ENCODE peak calls at places on chromosomes 5 and 9, in four cellular contexts. X, K, O and R are unnamed samples.

GRCh38 chr9:14315754-14316573 is 2.0 kb upstream of the NFIB start:
- DNase-seq in K (peak), X (no peak), O (no peak), R (no peak)

GRCh38 chr5:169777112-169777511 is 140.0 kb downstream of the DOCK2 start:
- DNase-seq in K (no peak), O (no peak), X (no peak), R (no peak)

GRCh38 chr5:169701910-169702451 is 64.9 kb downstream of the DOCK2 start:
- DNase-seq in O (no peak), K (no peak), X (no peak), R (no peak)

GRCh38 chr9:104082147-104082546 is 12.0 kb upstream of the SMC2 start:
- DNase-seq in X (no peak), K (no peak), O (peak), R (no peak)

GRCh38 chr5:157575096-157575872 is at the start of gene ADAM19:
- DNase-seq in O (no peak), X (no peak), K (peak), R (peak)

GRCh38 chr9:79682076-79682736 is 110.4 kb downstream of the TLE4 start:
- DNase-seq in X (no peak), O (no peak), K (no peak), R (no peak)

GRCh38 chr5:9339206-9339818 is 206.6 kb downstream of the SEMA5A start:
- DNase-seq in X (no peak), K (peak), O (peak), R (no peak)

GRCh38 chr9:96453625-96454024 is 3.7 kb downstream of the HABP4 start:
- DNase-seq in X (no peak), O (no peak), K (no peak), R (no peak)

GRCh38 chr9:121766081-121766683 is 114.7 kb downstream of the DAB2IP start:
- DNase-seq in O (no peak), X (no peak), K (no peak), R (no peak)

GRCh38 chr5:150612405-150612804 is 28.1 kb upstream of the SYNPO start:
- DNase-seq in O (no peak), K (no peak), X (no peak), R (no peak)

GRCh38 chr9:19049872-19050636 is 827 bp downstream of the RRAGA start:
- DNase-seq in X (no peak), O (peak), K (peak), R (no peak)
- TF ChIP-seq SPI1 in X (no peak), O (no peak), K (no peak), R (no peak)

DNA sequence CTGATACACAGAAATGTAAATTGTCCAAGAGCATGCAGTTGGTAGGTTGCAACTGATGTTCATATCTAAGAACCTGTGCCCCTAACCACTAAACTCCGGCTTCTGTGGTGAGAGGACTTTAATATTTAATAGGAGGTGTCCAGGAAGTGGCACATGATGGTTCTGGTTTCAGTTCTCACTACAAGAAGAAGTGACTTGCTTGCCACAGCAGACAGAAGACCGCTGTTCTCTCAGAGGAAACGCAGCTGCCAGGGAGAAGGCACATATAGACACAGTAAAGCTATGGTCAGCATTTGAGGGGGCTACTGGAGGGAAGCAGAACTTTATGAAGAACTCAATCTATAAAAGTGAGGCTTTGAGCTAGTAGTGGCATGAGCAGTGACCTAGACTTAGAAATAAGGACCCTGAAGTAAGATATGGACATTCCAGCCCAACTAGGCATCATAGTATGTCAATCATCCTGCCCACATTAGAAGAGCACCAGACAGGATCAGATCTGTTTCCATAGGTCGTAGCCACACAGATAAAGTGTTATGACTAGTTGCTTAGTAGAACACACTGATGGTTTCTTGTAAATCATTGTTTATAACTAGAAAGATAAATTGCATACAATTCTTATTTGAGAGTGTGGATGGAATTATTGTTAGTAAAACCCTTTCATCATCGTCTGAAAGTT is 36.4 kb upstream of the DAB2 start:
- DNase-seq in X (peak), K (no peak), O (no peak), R (peak)
- TF ChIP-seq SPI1 in X (no peak), K (no peak), O (no peak), R (no peak)

GRCh38 chr9:74078647-74079046 is 418.5 kb upstream of the RORB start:
- DNase-seq in X (no peak), O (no peak), K (no peak), R (no peak)
- TF ChIP-seq SPI1 in X (no peak), O (no peak), K (no peak), R (no peak)

GRCh38 chr9:16960084-16960483 is 89.6 kb upstream of the BNC2 start:
- DNase-seq in O (no peak), X (no peak), K (no peak), R (no peak)
- TF ChIP-seq SPI1 in O (no peak), X (no peak), K (no peak), R (no peak)

DNA sequence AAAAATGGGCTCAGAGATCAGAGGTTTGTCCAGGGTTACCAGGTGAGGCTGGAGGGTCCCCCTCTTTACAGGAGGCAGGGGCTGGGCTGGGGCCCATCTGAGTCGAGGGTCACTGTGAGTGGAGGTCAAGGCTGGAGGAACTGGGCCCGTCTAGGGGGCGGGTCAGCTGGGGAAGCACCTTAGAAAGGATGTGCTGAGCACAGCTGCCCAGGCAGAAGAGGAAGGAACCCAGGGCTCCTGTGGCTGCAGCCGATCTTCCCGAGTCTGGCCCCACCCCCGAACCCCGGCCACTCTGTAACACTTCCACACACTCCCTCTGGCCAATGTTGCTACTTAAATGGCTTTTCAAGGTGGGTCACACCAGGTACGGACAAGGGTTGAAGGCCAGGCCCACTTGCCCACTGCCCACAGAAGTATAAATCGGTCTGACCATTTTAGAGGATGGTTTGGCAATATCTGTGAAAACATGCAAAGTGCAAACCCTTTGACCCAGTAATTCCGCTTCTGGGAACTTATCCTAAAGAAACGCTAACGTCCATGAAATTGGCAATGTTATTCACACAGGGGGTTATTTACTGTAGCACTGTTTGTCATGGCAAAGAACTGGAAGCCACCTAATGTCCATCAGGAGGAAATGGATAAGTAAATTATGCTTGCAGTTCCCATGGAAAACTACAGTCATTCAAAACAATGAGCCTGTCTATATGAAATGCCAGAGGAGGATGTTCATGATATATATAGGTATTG is 30.5 kb upstream of the EEIG1 start:
- DNase-seq in K (peak), O (peak), X (no peak), R (no peak)
- TF ChIP-seq SPI1 in K (no peak), O (peak), X (no peak), R (peak)